ENCODE peak calls at places on chromosomes 13 and 19, in eight cellular contexts. P is glutamatergic neuron; R is Karpas-422; W is activated CD8-positive, alpha-beta T cell treated with anti-CD3 and anti-CD28 coated beads for 36 hours; Z is NCI-H1092 treated with DMSO at 0.1 percent for 48 hours; X is HEK293T; Y is HepG2; C is EL. F is an unnamed sample.
A peak's percentile ranks its signal among the peaks of the same experiment; 100 is the strongest.

GRCh38 chr13:37747071-37747612 is 122.4 kb downstream of the TRPC4 start:
- DNase-seq in P (no peak), R (no peak), W (no peak), Z (peak; percentile 3), X (no peak), Y (no peak), C (peak; percentile 90), F (no peak)

GRCh38 chr13:95020298-95020987 is 280.8 kb downstream of the ABCC4 start:
- DNase-seq in P (no peak), R (no peak), W (no peak), Z (no peak), X (no peak), Y (no peak), C (no peak), F (no peak)

GRCh38 chr13:110298566-110299321 is 8.2 kb downstream of the COL4A1 start:
- DNase-seq in P (no peak), R (no peak), W (peak; percentile 64), Z (no peak), X (no peak), Y (no peak), C (no peak), F (no peak)

GRCh38 chr19:7507884-7508283 is 8.0 kb upstream of the ZNF358 start:
- DNase-seq in P (peak; percentile 75), R (peak; percentile 81), W (peak; percentile 51), Z (no peak), X (peak; percentile 75), Y (peak; percentile 26), C (peak; percentile 92), F (peak; percentile 72)

GRCh38 chr19:16001481-16002312 is 52.9 kb downstream of the OR10H4 start:
- DNase-seq in P (no peak), R (peak; percentile 44), W (peak; percentile 69), Z (no peak), X (no peak), Y (peak; percentile 33), C (peak; percentile 66), F (no peak)

GRCh38 chr13:48398450-48399095 is 14.3 kb downstream of the LPAR6 start:
- DNase-seq in P (no peak), R (no peak), W (no peak), Z (no peak), X (no peak), Y (no peak), C (peak; percentile 65), F (no peak)

GRCh38 chr13:102198418-102199322 is 203.2 kb downstream of the FGF14 start:
- DNase-seq in P (no peak), R (no peak), W (no peak), Z (no peak), X (no peak), Y (no peak), C (no peak), F (no peak)

GRCh38 chr13:34867590-34867989 is 74.5 kb upstream of the NBEA start:
- DNase-seq in P (no peak), R (no peak), W (no peak), Z (no peak), X (no peak), Y (no peak), C (peak; percentile 53), F (no peak)

GRCh38 chr19:44848036-44848804 is 2.1 kb downstream of the NECTIN2 start:
- DNase-seq in P (peak; percentile 29), R (no peak), W (peak; percentile 27), Z (no peak), X (peak; percentile 35), Y (no peak), C (peak; percentile 62), F (no peak)

GRCh38 chr13:110528911-110529310 is 32.6 kb downstream of the RAB20 start:
- DNase-seq in P (no peak), R (no peak), W (no peak), Z (no peak), X (no peak), Y (no peak), C (no peak), F (no peak)

GRCh38 chr19:55346725-55347441 is 7.2 kb downstream of the KMT5C start:
- DNase-seq in P (peak; percentile 86), R (no peak), W (no peak), Z (no peak), X (no peak), Y (no peak), C (no peak), F (no peak)

GRCh38 chr19:1901940-1902404 is 3.2 kb upstream of the ADAT3 start:
- DNase-seq in P (no peak), R (no peak), W (no peak), Z (no peak), X (no peak), Y (peak; percentile 76), C (no peak), F (no peak)

GRCh38 chr19:39270091-39270871 is 2.1 kb downstream of the IFNL2 start:
- DNase-seq in P (no peak), R (no peak), W (no peak), Z (no peak), X (no peak), Y (no peak), C (no peak), F (no peak)

F was measured in omental fat pad.